ENCODE peak calls at places on chromosomes 13 and 19, in five cellular contexts. X is foreskin fibroblast, Q is T-helper 2 cell, O is endothelial cell, F is NT2/D1. L is an unnamed sample.

GRCh38 chr19:55525289-55526101 is 11.4 kb downstream of the SBK2 start:
- DNase-seq in X (no peak), Q (no peak), O (no peak), F (no peak), L (no peak)

GRCh38 chr13:101520672-101521071 is 68.2 kb downstream of the ITGBL1 start:
- DNase-seq in X (peak; percentile 91), Q (no peak), O (no peak), F (no peak), L (no peak)

GRCh38 chr13:44259045-44260042 is 114.3 kb upstream of the SERP2 start:
- DNase-seq in X (no peak), Q (no peak), O (no peak), F (no peak), L (peak; percentile 48)

GRCh38 chr19:1360818-1361461 is 22.8 kb upstream of the NDUFS7 start:
- DNase-seq in X (peak; percentile 84), Q (no peak), O (no peak), F (no peak), L (peak; percentile 35)

GRCh38 chr13:31334994-31335549 is 135.3 kb downstream of the B3GLCT start:
- DNase-seq in X (no peak), Q (no peak), O (no peak), F (no peak), L (no peak)

GRCh38 chr13:103351035-103351828 is 285.0 kb upstream of the SLC10A2 start:
- DNase-seq in X (no peak), Q (no peak), O (no peak), F (peak; percentile 36), L (peak; percentile 10)

GRCh38 chr13:79581870-79582315 is 100.9 kb downstream of the NDFIP2 start:
- DNase-seq in X (peak; percentile 18), Q (no peak), O (no peak), F (no peak), L (no peak)

GRCh38 chr13:98272549-98272948 is 95.5 kb upstream of the RNF113B start:
- DNase-seq in X (no peak), Q (no peak), O (no peak), F (no peak), L (no peak)

GRCh38 chr13:72126424-72126823 is 259.4 kb upstream of the DACH1 start:
- DNase-seq in X (no peak), Q (no peak), O (no peak), F (no peak), L (no peak)

GRCh38 chr13:102914629-102914935 is 68.8 kb downstream of the ERCC5 start:
- DNase-seq in X (no peak), Q (no peak), O (no peak), F (no peak), L (no peak)

GRCh38 chr13:53151692-53152421 is 123.2 kb downstream of the OLFM4 start:
- DNase-seq in X (no peak), Q (no peak), O (peak; percentile 71), F (peak; percentile 55), L (peak; percentile 44)

GRCh38 chr13:98890186-98890585 is 87.7 kb downstream of the DOCK9 start:
- DNase-seq in X (peak; percentile 80), Q (no peak), O (no peak), F (no peak), L (no peak)

GRCh38 chr13:35695411-35695810 is 218.9 kb upstream of the MAB21L1 start:
- DNase-seq in X (no peak), Q (no peak), O (no peak), F (no peak), L (no peak)

GRCh38 chr13:26253262-26253786 is 605 bp upstream of the CDK8 start:
- DNase-seq in X (no peak), Q (no peak), O (no peak), F (no peak), L (no peak)

GRCh38 chr19:33879818-33880575 is 83.3 kb downstream of the KCTD15 start:
- DNase-seq in X (no peak), Q (no peak), O (no peak), F (no peak), L (no peak)

GRCh38 chr13:113657851-113658741 is at the start of gene ATP4B:
- DNase-seq in X (no peak), Q (no peak), O (no peak), F (no peak), L (peak; percentile 6)

GRCh38 chr13:20457670-20458069 is 68.0 kb downstream of the CRYL1 start:
- DNase-seq in X (no peak), Q (no peak), O (no peak), F (no peak), L (no peak)

GRCh38 chr13:59746291-59746962 is 417.3 kb downstream of the DIAPH3 start:
- DNase-seq in X (peak; percentile 34), Q (no peak), O (no peak), F (no peak), L (peak; percentile 23)

GRCh38 chr19:1373534-1374249 is 10.0 kb upstream of the NDUFS7 start:
- DNase-seq in X (no peak), Q (no peak), O (no peak), F (no peak), L (no peak)

GRCh38 chr19:2550431-2551171 is 74.7 kb downstream of the GADD45B start:
- DNase-seq in X (no peak), Q (no peak), O (no peak), F (no peak), L (no peak)

GRCh38 chr13:60226507-60226906 is 62.8 kb upstream of the DIAPH3 start:
- DNase-seq in X (peak; percentile 16), Q (no peak), O (peak; percentile 9), F (no peak), L (peak; percentile 13)

GRCh38 chr19:50601407-50602088 is 33.3 kb upstream of the LRRC4B start:
- DNase-seq in X (no peak), Q (no peak), O (no peak), F (no peak), L (no peak)

GRCh38 chr13:36998624-36999041 is 507 bp downstream of the ALG5 start:
- DNase-seq in X (no peak), Q (no peak), O (peak; percentile 25), F (no peak), L (peak; percentile 11)

GRCh38 chr19:40238775-40239174 is 12.3 kb upstream of the CCNP start:
- DNase-seq in X (no peak), Q (no peak), O (no peak), F (no peak), L (no peak)

GRCh38 chr13:44404261-44405139 is 30.9 kb downstream of the SERP2 start:
- DNase-seq in X (no peak), Q (no peak), O (no peak), F (no peak), L (peak; percentile 38)

GRCh38 chr19:19110410-19111137 is 27.7 kb downstream of the TMEM161A start:
- DNase-seq in X (no peak), Q (no peak), O (peak; percentile 19), F (no peak), L (no peak)

GRCh38 chr13:87788363-87788762 is 117.2 kb downstream of the SLITRK5 start:
- DNase-seq in X (no peak), Q (no peak), O (no peak), F (no peak), L (no peak)

GRCh38 chr13:30796833-30797601 is 61.7 kb downstream of the ALOX5AP start:
- DNase-seq in X (no peak), Q (no peak), O (no peak), F (no peak), L (no peak)

GRCh38 chr13:35514801-35515502 is 38.5 kb upstream of the MAB21L1 start:
- DNase-seq in X (no peak), Q (no peak), O (no peak), F (no peak), L (no peak)

GRCh38 chr13:95182570-95183285 is 118.5 kb downstream of the ABCC4 start:
- DNase-seq in X (no peak), Q (no peak), O (no peak), F (no peak), L (no peak)

GRCh38 chr19:16118489-16119033 is 6.9 kb downstream of the RAB8A start:
- DNase-seq in X (no peak), Q (no peak), O (no peak), F (no peak), L (peak; percentile 76)

GRCh38 chr19:16125738-16126495 is 14.2 kb downstream of the RAB8A start:
- DNase-seq in X (no peak), Q (no peak), O (no peak), F (no peak), L (no peak)

GRCh38 chr19:39124136-39124764 is 1.3 kb upstream of the PAK4 start:
- DNase-seq in X (no peak), Q (no peak), O (no peak), F (no peak), L (no peak)

GRCh38 chr13:77898097-77898496 is 20.5 kb downstream of the EDNRB start:
- DNase-seq in X (no peak), Q (no peak), O (no peak), F (no peak), L (no peak)

GRCh38 chr13:108213946-108214345 is 1.4 kb downstream of the LIG4 start:
- DNase-seq in X (no peak), Q (no peak), O (no peak), F (no peak), L (no peak)

GRCh38 chr13:111120913-111121312 is 5.8 kb downstream of the ARHGEF7 start:
- DNase-seq in X (no peak), Q (no peak), O (no peak), F (no peak), L (no peak)

L was measured in transverse colon.